ENCODE peak calls at places on chromosomes 7 and 10, in seven cellular contexts. Z, P, X, M, E, F and A are unnamed samples.
A peak's percentile ranks its signal among the peaks of the same experiment; 100 is the strongest.

GRCh38 chr10:23375366-23375765 is 30.8 kb upstream of the C10orf67 start:
- DNase-seq in E (no peak), X (no peak), M (no peak), F (no peak), P (no peak), Z (no peak), A (no peak)

GRCh38 chr10:125064681-125065492 is 95.5 kb downstream of the CTBP2 start:
- DNase-seq in P (peak; percentile 60), Z (no peak), E (peak; percentile 91), F (no peak), X (no peak), M (peak; percentile 58), A (peak; percentile 64)

GRCh38 chr7:39386718-39387117 is 179.5 kb upstream of the YAE1 start:
- DNase-seq in E (no peak), F (no peak), X (no peak), Z (no peak), P (no peak), M (no peak), A (no peak)

GRCh38 chr10:101564490-101564991 is 23.5 kb downstream of the POLL start:
- DNase-seq in P (no peak), E (no peak), F (no peak), M (no peak), X (no peak), Z (peak; percentile 65), A (no peak)

GRCh38 chr7:75977741-75978140 is 16.7 kb downstream of the TMEM120A start:
- DNase-seq in E (no peak), P (no peak), M (peak; percentile 53), X (peak; percentile 30), Z (no peak), F (no peak), A (peak; percentile 48)

GRCh38 chr10:27345455-27345909 is 104.9 kb upstream of the ACBD5 start:
- DNase-seq in M (no peak), X (no peak), Z (no peak), P (no peak), F (no peak), E (no peak), A (no peak)

GRCh38 chr7:117098457-117098856 is 145.2 kb downstream of the ST7 start:
- DNase-seq in X (no peak), M (peak; percentile 90), Z (no peak), F (peak; percentile 12), E (no peak), P (no peak), A (peak; percentile 98)

GRCh38 chr10:42992156-42992956 is 84.5 kb upstream of the RET start:
- DNase-seq in F (no peak), M (no peak), Z (no peak), X (peak; percentile 23), P (no peak), E (no peak), A (no peak)

GRCh38 chr10:68792115-68792514 is 35.2 kb upstream of the STOX1 start:
- DNase-seq in F (no peak), M (peak; percentile 28), E (peak; percentile 22), Z (no peak), X (no peak), P (no peak), A (peak; percentile 34)

GRCh38 chr10:74898201-74898976 is 72.0 kb downstream of the KAT6B start:
- DNase-seq in M (no peak), E (no peak), X (no peak), Z (no peak), F (no peak), P (no peak), A (no peak)

GRCh38 chr10:71094712-71095390 is 117.5 kb upstream of the UNC5B start:
- DNase-seq in E (no peak), F (no peak), Z (no peak), M (no peak), P (no peak), X (no peak), A (no peak)

GRCh38 chr7:155787171-155787851 is 25.0 kb downstream of the SHH start:
- DNase-seq in P (no peak), F (no peak), E (no peak), X (peak; percentile 83), Z (no peak), M (no peak), A (peak; percentile 48)

GRCh38 chr10:91987397-91988037 is 63.9 kb downstream of the BTAF1 start:
- DNase-seq in E (no peak), Z (no peak), X (no peak), F (no peak), P (no peak), M (peak; percentile 64), A (peak; percentile 80)

GRCh38 chr7:94389381-94389780 is 5.3 kb upstream of the COL1A2 start:
- DNase-seq in M (no peak), Z (no peak), P (no peak), X (no peak), E (no peak), F (no peak), A (no peak)

GRCh38 chr7:36567699-36568436 is 156.4 kb downstream of the AOAH start:
- DNase-seq in P (no peak), X (no peak), M (no peak), F (no peak), Z (no peak), E (no peak), A (no peak)

GRCh38 chr7:29865526-29865925 is 59.2 kb downstream of the WIPF3 start:
- DNase-seq in Z (no peak), P (no peak), F (peak; percentile 72), M (peak; percentile 88), E (peak; percentile 32), X (no peak), A (peak; percentile 83)

GRCh38 chr7:66039094-66039493 is 36.5 kb upstream of the ASL start:
- DNase-seq in M (no peak), X (no peak), F (no peak), Z (no peak), P (no peak), E (no peak), A (no peak)

GRCh38 chr7:45511721-45512422 is 62.3 kb upstream of the ADCY1 start:
- DNase-seq in F (no peak), X (no peak), Z (no peak), E (no peak), P (no peak), M (no peak), A (no peak)

GRCh38 chr7:115676080-115676479 is 354.5 kb downstream of the TFEC start:
- DNase-seq in X (no peak), M (peak; percentile 69), F (no peak), Z (no peak), P (no peak), E (peak; percentile 39), A (peak; percentile 15)

GRCh38 chr10:72809033-72809432 is 84.5 kb upstream of the OIT3 start:
- DNase-seq in M (no peak), Z (no peak), P (no peak), F (no peak), E (no peak), X (no peak), A (no peak)

GRCh38 chr7:1151156-1151555 is 8.8 kb downstream of the ZFAND2A start:
- DNase-seq in Z (no peak), E (no peak), F (no peak), X (no peak), P (no peak), M (no peak), A (no peak)

GRCh38 chr7:25716421-25716820 is 435.6 kb upstream of the NFE2L3 start:
- DNase-seq in X (no peak), P (no peak), F (no peak), Z (no peak), M (no peak), E (no peak), A (peak; percentile 17)

GRCh38 chr10:124894569-124895215 is 47.2 kb upstream of the ZRANB1 start:
- DNase-seq in M (no peak), P (no peak), E (no peak), F (no peak), Z (no peak), X (no peak), A (no peak)

GRCh38 chr10:70626056-70626455 is 23.5 kb upstream of the PRF1 start:
- DNase-seq in E (no peak), M (no peak), X (no peak), Z (no peak), P (no peak), F (no peak), A (no peak)

GRCh38 chr7:45696476-45696875 is 122.3 kb downstream of the ADCY1 start:
- DNase-seq in X (no peak), M (no peak), P (no peak), F (no peak), E (no peak), Z (peak; percentile 16), A (no peak)